ENCODE peak calls at places on chromosome 9, in five cellular contexts. D, I, R, E and X are unnamed samples.

GRCh38 chr9:97697837-97698236 is 697 bp upstream of the XPA start:
- DNase-seq in D (no peak), I (no peak), E (no peak), R (no peak), X (no peak)

GRCh38 chr9:942805-943580 is 33.5 kb upstream of the DMRT3 start:
- DNase-seq in R (no peak), I (peak), E (no peak), D (no peak), X (no peak)

GRCh38 chr9:130640681-130641080 is 23.7 kb upstream of the PRDM12 start:
- DNase-seq in R (no peak), I (no peak), E (peak), D (no peak), X (no peak)

GRCh38 chr9:133120343-133121199 is 469 bp downstream of the RALGDS start:
- DNase-seq in R (no peak), I (no peak), D (no peak), E (peak), X (no peak)

GRCh38 chr9:108859459-108860114 is 2.5 kb upstream of the ACTL7A start:
- DNase-seq in R (no peak), D (no peak), E (no peak), I (peak), X (no peak)

GRCh38 chr9:35675732-35676392 is 2.1 kb downstream of the CA9 start:
- DNase-seq in D (peak), I (no peak), R (no peak), E (peak), X (no peak)

GRCh38 chr9:137031904-137032639 is at the start of gene FUT7:
- DNase-seq in E (no peak), D (no peak), I (peak), R (no peak), X (no peak)

GRCh38 chr9:4177970-4178758 is 121.7 kb downstream of the GLIS3 start:
- DNase-seq in R (no peak), I (no peak), D (no peak), E (no peak), X (no peak)

GRCh38 chr9:98730914-98731313 is 22.2 kb upstream of the GABBR2 start:
- DNase-seq in E (no peak), R (no peak), I (peak), D (no peak), X (no peak)

GRCh38 chr9:129887210-129888084 is 52.2 kb downstream of the USP20 start:
- DNase-seq in E (peak), D (no peak), R (peak), I (peak), X (no peak)

GRCh38 chr9:95313010-95313498 is 4.5 kb downstream of the FANCC start:
- DNase-seq in I (peak), E (peak), D (peak), R (no peak), X (peak)

GRCh38 chr9:15711531-15712295 is 158.9 kb downstream of the CCDC171 start:
- DNase-seq in E (no peak), D (no peak), R (no peak), I (no peak), X (no peak)

GRCh38 chr9:15357050-15357653 is 50.1 kb upstream of the TTC39B start:
- DNase-seq in I (peak), E (no peak), D (peak), R (peak), X (peak)

GRCh38 chr9:27654629-27655285 is 81.5 kb upstream of the C9orf72 start:
- DNase-seq in I (no peak), E (no peak), D (peak), R (no peak), X (no peak)

GRCh38 chr9:135463140-135463539 is 16.4 kb upstream of the PPP1R26 start:
- DNase-seq in I (no peak), E (no peak), R (no peak), D (no peak), X (no peak)

GRCh38 chr9:137672907-137673791 is 54.3 kb downstream of the EHMT1 start:
- DNase-seq in D (peak), I (peak), R (peak), E (no peak), X (peak)

GRCh38 chr9:112174223-112174964 is 703 bp downstream of the SUSD1 start:
- DNase-seq in E (peak), I (peak), D (peak), R (peak), X (no peak)

GRCh38 chr9:115548826-115549225 is 430.9 kb upstream of the TNC start:
- DNase-seq in E (no peak), I (no peak), R (no peak), D (no peak), X (no peak)

GRCh38 chr9:88949961-88950340 is 41.3 kb upstream of the S1PR3 start:
- DNase-seq in E (no peak), D (no peak), I (peak), R (no peak), X (no peak)

GRCh38 chr9:111928342-111928720 is 31.7 kb downstream of the UGCG start:
- DNase-seq in D (no peak), I (no peak), R (no peak), E (no peak), X (peak)

GRCh38 chr9:14433841-14434511 is 120.0 kb upstream of the NFIB start:
- DNase-seq in I (peak), D (no peak), E (no peak), R (no peak), X (no peak)

GRCh38 chr9:97900738-97901565 is 21.3 kb downstream of the TRMO start:
- DNase-seq in R (no peak), I (peak), D (no peak), E (no peak), X (no peak)

GRCh38 chr9:5025416-5025815 is 40.3 kb downstream of the JAK2 start:
- DNase-seq in I (no peak), R (no peak), E (peak), D (no peak), X (no peak)

GRCh38 chr9:15298362-15298761 is 8.7 kb downstream of the TTC39B start:
- DNase-seq in I (no peak), D (no peak), E (no peak), R (no peak), X (no peak)

GRCh38 chr9:121278535-121279169 is 10.7 kb downstream of the GSN start:
- DNase-seq in D (peak), E (peak), I (peak), R (no peak), X (peak)

GRCh38 chr9:114223564-114224246 is 68.4 kb downstream of the COL27A1 start:
- DNase-seq in I (no peak), D (no peak), R (no peak), E (no peak), X (no peak)